ENCODE peak calls at places on chromosomes 11 and 22, in five cellular contexts. X is GM12891, O is K562, P is breast epithelium, N is spleen. I is an unnamed sample.

GRCh38 chr22:39718921-39719320 is 148.4 kb downstream of the CACNA1I start:
- DNase-seq in X (no peak), O (no peak), P (no peak), N (peak; percentile 41), I (no peak)

GRCh38 chr22:22037229-22037628 is 54.6 kb upstream of the TOP3B start:
- DNase-seq in X (no peak), O (no peak), P (no peak), N (no peak), I (no peak)

GRCh38 chr22:44386386-44387035 is 73.8 kb upstream of the SHISAL1 start:
- DNase-seq in X (no peak), O (no peak), P (no peak), N (peak; percentile 71), I (no peak)

GRCh38 chr11:78354741-78355705 is 62.6 kb downstream of the GAB2 start:
- DNase-seq in X (no peak), O (no peak), P (no peak), N (no peak), I (no peak)

GRCh38 chr22:50189184-50189848 is 3.6 kb downstream of the TRABD start:
- DNase-seq in X (no peak), O (no peak), P (no peak), N (peak; percentile 87), I (no peak)

GRCh38 chr11:111086058-111086457 is 159.5 kb upstream of the POU2AF2 start:
- DNase-seq in X (no peak), O (no peak), P (no peak), N (no peak), I (no peak)

GRCh38 chr11:64271339-64272132 is 12.9 kb downstream of the BAD start:
- DNase-seq in X (peak; percentile 71), O (peak; percentile 77), P (peak; percentile 96), N (peak; percentile 95), I (no peak)

GRCh38 chr22:44665115-44665514 is 36.9 kb upstream of the PRR5 start:
- DNase-seq in X (no peak), O (no peak), P (no peak), N (no peak), I (no peak)

GRCh38 chr11:1827931-1828330 is 6.9 kb upstream of the SYT8 start:
- DNase-seq in X (no peak), O (no peak), P (no peak), N (no peak), I (no peak)

GRCh38 chr22:22955276-22955798 is 67.7 kb downstream of the IGLL5 start:
- DNase-seq in X (no peak), O (peak; percentile 81), P (no peak), N (no peak), I (no peak)

GRCh38 chr22:33000342-33001280 is 57.6 kb downstream of the SYN3 start:
- DNase-seq in X (no peak), O (peak; percentile 52), P (no peak), N (no peak), I (peak; percentile 15)

GRCh38 chr11:114440121-114440860 is 1.0 kb downstream of the REXO2 start:
- DNase-seq in X (no peak), O (no peak), P (no peak), N (no peak), I (no peak)

GRCh38 chr22:49976439-49977175 is 16.0 kb downstream of the PIM3 start:
- DNase-seq in X (no peak), O (no peak), P (peak; percentile 18), N (no peak), I (no peak)

GRCh38 chr11:125170406-125171031 is 6.0 kb downstream of the PKNOX2 start:
- DNase-seq in X (no peak), O (peak; percentile 49), P (no peak), N (no peak), I (no peak)

GRCh38 chr11:60261014-60261413 is 18.1 kb upstream of the MS4A4E start:
- DNase-seq in X (no peak), O (no peak), P (no peak), N (no peak), I (no peak)

GRCh38 chr22:31588970-31589675 is 72.9 kb downstream of the PISD start:
- DNase-seq in X (no peak), O (no peak), P (no peak), N (no peak), I (no peak)

GRCh38 chr11:117942255-117942654 is 13.1 kb upstream of the TMPRSS13 start:
- DNase-seq in X (no peak), O (no peak), P (no peak), N (no peak), I (no peak)

GRCh38 chr22:26894766-26895485 is 237.5 kb downstream of the MIAT start:
- DNase-seq in X (no peak), O (no peak), P (no peak), N (no peak), I (peak; percentile 65)

GRCh38 chr11:65718531-65718930 is 2.1 kb downstream of the RNASEH2C start:
- DNase-seq in X (no peak), O (no peak), P (no peak), N (no peak), I (no peak)

GRCh38 chr11:110728883-110729282 is 16.6 kb upstream of the ARHGAP20 start:
- DNase-seq in X (no peak), O (no peak), P (no peak), N (no peak), I (no peak)

GRCh38 chr11:1564535-1565172 is 7.4 kb downstream of the DUSP8 start:
- DNase-seq in X (peak; percentile 75), O (peak; percentile 92), P (no peak), N (peak; percentile 88), I (peak; percentile 99)

GRCh38 chr22:29004647-29005371 is 56.8 kb downstream of the C22orf31 start:
- DNase-seq in X (no peak), O (peak; percentile 21), P (peak; percentile 22), N (no peak), I (no peak)

GRCh38 chr11:7690648-7691047 is 15.6 kb downstream of the OVCH2 start:
- DNase-seq in X (no peak), O (no peak), P (no peak), N (no peak), I (no peak)

GRCh38 chr11:95991101-95991500 is 67.2 kb upstream of the MTMR2 start:
- DNase-seq in X (no peak), O (no peak), P (no peak), N (no peak), I (no peak)

GRCh38 chr22:36874731-36875130 is 13.9 kb downstream of the NCF4 start:
- DNase-seq in X (no peak), O (no peak), P (no peak), N (no peak), I (no peak)

GRCh38 chr11:8767466-8768142 is 85.0 kb downstream of the RPL27A start:
- DNase-seq in X (no peak), O (no peak), P (no peak), N (no peak), I (peak; percentile 68)

GRCh38 chr11:2793781-2794418 is 91.7 kb downstream of the CDKN1C start:
- DNase-seq in X (no peak), O (no peak), P (no peak), N (peak; percentile 55), I (no peak)

DNA sequence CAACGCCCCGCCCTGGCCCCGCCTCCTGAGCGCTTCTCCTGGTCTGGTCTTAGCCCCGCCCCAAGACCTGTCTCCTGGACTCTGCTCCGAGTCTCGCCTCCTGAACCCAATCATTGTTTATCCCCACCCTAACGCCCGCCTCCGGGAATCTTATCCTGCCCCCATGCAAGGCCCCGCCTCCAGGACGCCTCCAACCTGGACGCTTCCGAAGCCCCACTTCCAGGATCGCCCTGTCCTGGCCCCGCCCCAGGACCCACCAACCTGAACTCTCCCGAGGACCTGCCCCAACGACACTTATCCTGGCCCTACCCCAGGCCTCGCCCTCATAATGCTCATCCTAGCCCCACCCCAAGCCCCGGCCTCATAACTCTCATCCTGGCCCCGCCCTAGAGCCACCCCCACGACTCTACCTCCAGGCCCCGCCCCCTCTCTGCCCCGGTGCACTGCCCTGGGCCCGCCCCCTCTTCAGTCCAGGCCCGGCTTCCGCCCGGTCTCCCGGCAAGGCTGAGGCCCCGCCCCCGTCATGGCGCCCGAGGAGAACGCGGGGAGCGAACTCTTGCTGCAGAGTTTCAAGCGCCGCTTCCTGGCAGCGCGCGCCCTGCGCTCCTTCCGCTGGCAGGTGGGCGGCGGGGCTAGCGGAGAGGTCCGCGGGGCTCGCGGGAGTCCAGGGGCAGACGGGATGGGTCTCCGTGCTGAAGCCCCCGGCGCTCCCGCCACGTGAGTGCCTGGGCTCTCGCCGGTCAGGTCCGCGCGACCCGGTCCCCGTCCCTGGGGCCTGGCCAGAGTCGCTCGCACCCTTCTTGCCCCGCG is 45.8 kb upstream of the DEFB108B start:
- DNase-seq in X (peak; percentile 75), O (peak; percentile 78), P (peak; percentile 100), N (peak; percentile 100), I (peak; percentile 80)
- TF ChIP-seq POLR2A in X (no peak), O (no peak), P (no peak), N (no peak), I (peak; percentile 50)

GRCh38 chr22:41543854-41544670 is at the start of gene POLR3H:
- DNase-seq in X (peak; percentile 97), O (peak; percentile 95), P (peak; percentile 97), N (peak; percentile 99), I (peak; percentile 84)
- TF ChIP-seq POLR2A in X (no peak), O (no peak), P (no peak), N (no peak), I (peak; percentile 57)

GRCh38 chr11:12777208-12777874 is 103.1 kb downstream of the TEAD1 start:
- DNase-seq in X (no peak), O (no peak), P (no peak), N (no peak), I (no peak)

GRCh38 chr11:12775955-12776354 is 101.7 kb downstream of the TEAD1 start:
- DNase-seq in X (no peak), O (no peak), P (no peak), N (no peak), I (no peak)

GRCh38 chr11:12773591-12773990 is 99.4 kb downstream of the TEAD1 start:
- DNase-seq in X (no peak), O (no peak), P (no peak), N (no peak), I (no peak)

GRCh38 chr11:12783765-12784164 is 109.5 kb downstream of the TEAD1 start:
- DNase-seq in X (no peak), O (no peak), P (no peak), N (no peak), I (no peak)

GRCh38 chr11:12778506-12778905 is 104.3 kb downstream of the TEAD1 start:
- DNase-seq in X (no peak), O (no peak), P (no peak), N (no peak), I (no peak)
- TF ChIP-seq POLR2A in X (no peak), O (no peak), P (no peak), N (no peak), I (no peak)

DNA sequence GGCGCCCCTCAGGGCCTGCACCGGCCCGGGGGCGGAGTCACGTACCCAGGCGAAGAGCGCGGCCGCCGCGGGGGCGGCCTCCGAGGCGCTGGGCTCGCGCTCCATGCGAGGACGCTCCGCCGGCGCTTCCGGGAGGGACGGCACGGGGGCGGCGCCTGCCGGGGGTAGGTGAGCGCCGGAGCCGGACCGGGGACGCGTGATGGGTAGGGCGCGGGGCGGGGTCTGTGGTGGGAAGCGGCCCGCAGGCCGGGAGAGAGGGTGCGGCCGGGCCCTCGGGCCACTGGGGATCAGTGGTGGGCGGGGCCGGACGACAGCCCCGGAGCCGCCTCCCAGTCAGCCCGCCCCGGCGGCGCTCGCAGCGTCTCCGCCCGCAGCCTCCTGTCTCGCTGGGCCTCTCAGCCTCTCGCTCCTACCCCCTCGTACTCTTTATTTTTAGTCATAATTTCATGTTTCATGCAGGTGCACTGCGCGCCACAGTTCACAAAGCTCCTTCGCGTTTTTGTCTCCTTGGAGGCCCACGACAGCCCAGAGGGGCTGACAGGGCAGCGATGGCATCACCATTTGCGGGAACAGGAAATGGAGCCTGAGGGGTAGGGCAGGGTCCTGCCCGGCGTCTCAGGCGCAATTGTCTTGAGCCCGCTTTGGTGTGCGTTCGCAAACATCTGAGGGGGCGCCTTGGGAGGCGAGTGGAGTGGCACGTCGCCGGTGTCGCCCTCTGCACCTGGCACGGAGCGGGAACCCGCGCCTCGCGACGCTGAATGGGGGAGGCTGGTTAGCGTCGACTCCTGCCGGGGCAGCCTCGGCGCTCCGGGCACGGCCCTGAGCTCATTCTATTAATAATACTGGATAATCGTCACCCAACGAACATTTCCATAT is at the start of gene SERGEF:
- DNase-seq in X (peak; percentile 86), O (peak; percentile 97), P (peak; percentile 81), N (peak; percentile 99), I (peak; percentile 95)
- TF ChIP-seq POLR2A in X (peak; percentile 44), O (peak; percentile 73), P (peak; percentile 37), N (peak; percentile 64), I (peak; percentile 66)